ENCODE peak calls at places on chromosomes 11 and 22, in nine cellular contexts. Q is HCT116, D is GM12878, M is body of pancreas, K is spleen, R is uterus, W is K562, Z is erythroblast, B is A549. P is an unnamed sample.

GRCh38 chr11:36361901-36362391 is 65.9 kb downstream of the PRR5L start:
- DNase-seq in D (no peak), B (peak), M (peak), Z (no peak), Q (no peak), R (no peak), W (no peak), K (no peak), P (peak)

GRCh38 chr11:33500331-33500730 is 200.3 kb downstream of the C11orf91 start:
- DNase-seq in Z (no peak), K (no peak), W (no peak), B (no peak), M (no peak), D (no peak), Q (no peak), R (no peak), P (no peak)

GRCh38 chr22:46673205-46673604 is 53.0 kb downstream of the GRAMD4 start:
- DNase-seq in Z (no peak), Q (no peak), D (no peak), K (no peak), M (no peak), R (no peak), B (no peak), W (no peak), P (no peak)

GRCh38 chr22:46453006-46453828 is 84.2 kb downstream of the CELSR1 start:
- DNase-seq in Q (no peak), W (no peak), R (no peak), Z (no peak), B (no peak), M (peak), D (no peak), K (no peak), P (no peak)

GRCh38 chr22:32720924-32721323 is 80.6 kb upstream of the TIMP3 start:
- DNase-seq in M (no peak), Q (no peak), Z (no peak), W (no peak), B (no peak), R (peak), K (no peak), D (no peak), P (no peak)

GRCh38 chr11:73653996-73654395 is 7.6 kb downstream of the PLEKHB1 start:
- DNase-seq in K (no peak), B (no peak), Q (no peak), R (no peak), M (no peak), W (no peak), Z (no peak), D (no peak), P (no peak)

GRCh38 chr11:130858215-130858614 is 58.1 kb downstream of the SNX19 start:
- DNase-seq in Q (peak), R (no peak), D (no peak), B (peak), W (peak), Z (no peak), K (no peak), M (peak), P (no peak)

GRCh38 chr11:66221726-66222236 is 46.7 kb upstream of the RAB1B start:
- DNase-seq in W (no peak), Z (no peak), D (peak), K (peak), M (no peak), Q (no peak), R (peak), B (peak), P (no peak)

GRCh38 chr11:116913000-116913399 is 75.6 kb upstream of the APOA1 start:
- DNase-seq in Z (no peak), K (no peak), Q (no peak), B (peak), R (no peak), M (no peak), D (no peak), W (no peak), P (peak)

DNA sequence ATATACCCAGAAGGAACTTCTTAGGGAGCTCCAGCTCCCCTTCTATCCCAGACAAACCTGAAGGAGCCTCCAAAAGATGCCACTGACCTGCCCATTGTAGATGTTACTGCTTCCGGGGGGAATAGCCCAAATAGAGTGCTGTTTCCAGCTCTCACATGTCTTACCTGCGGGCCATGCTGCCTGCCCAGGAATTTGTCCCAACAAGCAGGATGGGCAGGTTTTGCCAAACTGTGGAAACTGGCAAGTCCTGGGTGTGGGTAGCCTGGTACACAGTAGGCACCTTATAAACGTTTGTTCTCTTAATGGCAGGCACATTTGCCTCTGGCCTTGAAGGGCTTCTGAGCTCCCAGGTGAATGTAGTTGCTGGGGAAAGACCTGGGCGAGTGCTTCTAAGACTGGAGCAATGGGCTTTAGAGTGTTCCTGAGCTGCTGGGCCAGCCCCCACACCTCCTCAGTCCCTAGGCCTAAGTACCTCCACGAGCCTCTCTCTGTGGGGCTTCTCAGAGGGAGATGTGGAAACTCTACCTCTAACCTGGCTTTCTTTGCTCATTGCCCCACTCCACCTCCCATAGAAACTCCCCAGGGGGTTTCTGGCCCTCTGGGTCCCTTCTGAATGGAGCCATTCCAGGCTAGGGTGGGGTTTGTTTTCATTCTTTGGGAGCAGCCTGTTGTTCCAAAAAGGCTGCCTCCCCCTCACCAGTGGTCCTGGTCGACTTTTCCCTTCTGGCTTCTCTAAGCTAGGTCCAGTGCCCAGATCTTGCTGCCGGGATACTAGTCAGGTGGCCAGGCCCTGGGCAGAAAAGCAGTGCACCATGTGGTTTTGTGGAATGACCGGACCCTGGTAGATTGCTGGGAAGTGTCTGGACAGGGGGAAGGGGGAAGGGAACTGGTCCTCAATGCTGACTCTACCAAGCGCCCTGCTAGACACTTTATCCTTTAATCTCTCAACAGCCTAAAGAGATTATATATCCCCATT is 37.2 kb downstream of the LIMK2 start:
- DNase-seq in Z (no peak), M (no peak), Q (no peak), D (no peak), K (no peak), B (no peak), W (no peak), R (no peak), P (no peak)
- TF ChIP-seq POLR2A in Z (no peak), M (no peak), Q (no peak), D (no peak), K (no peak), B (no peak), W (no peak), R (no peak), P (no peak)

DNA sequence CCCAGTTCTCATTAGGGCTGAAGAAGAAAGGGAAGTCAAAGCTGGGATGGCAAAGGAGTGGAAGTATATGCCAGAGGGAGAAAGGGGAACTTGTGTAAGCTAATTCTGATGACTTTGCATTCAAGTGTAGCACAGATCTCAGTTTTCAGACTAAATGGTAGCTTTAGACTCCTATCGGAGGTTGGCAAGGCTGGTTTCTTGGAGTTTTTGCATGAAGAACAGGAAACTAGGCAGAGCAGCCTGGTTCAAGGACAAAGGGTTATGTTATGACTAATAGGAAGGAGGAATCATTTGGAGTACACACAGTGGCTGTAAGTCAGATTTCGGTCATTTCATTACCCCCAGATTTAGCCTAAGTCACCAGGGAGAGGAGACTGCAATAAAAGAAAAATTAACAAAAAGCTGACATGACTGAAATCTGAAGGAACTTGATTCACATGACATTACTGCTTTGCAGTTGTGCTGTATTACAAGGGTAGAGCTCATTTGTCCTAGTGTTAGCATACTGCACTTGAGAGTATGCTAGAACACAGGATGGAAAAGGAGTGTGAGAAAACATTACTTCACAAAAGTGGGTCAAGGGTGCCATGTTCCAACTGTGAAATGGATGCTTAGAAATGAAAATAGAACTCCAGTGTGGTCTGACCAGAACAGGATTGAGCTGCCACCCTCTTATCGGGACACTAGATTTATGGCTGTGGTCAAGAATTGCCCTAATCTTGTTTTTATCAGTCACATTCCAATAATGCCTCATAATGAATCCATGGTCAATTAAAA is 23.6 kb downstream of the ADM start:
- DNase-seq in Z (no peak), R (no peak), K (no peak), Q (no peak), W (no peak), D (no peak), M (no peak), B (no peak), P (no peak)
- TF ChIP-seq POLR2A in Z (no peak), R (no peak), K (no peak), Q (no peak), W (no peak), D (no peak), M (no peak), B (no peak), P (no peak)

GRCh38 chr11:3614742-3615171 is 27.0 kb downstream of the ART5 start:
- DNase-seq in R (no peak), Z (peak), M (no peak), K (peak), W (no peak), B (no peak), Q (no peak), D (peak), P (peak)
- TF ChIP-seq POLR2A in R (no peak), Z (no peak), M (no peak), K (no peak), W (no peak), B (no peak), Q (no peak), D (no peak), P (no peak)

GRCh38 chr22:29765905-29766631 is 739 bp downstream of the ZMAT5 start:
- DNase-seq in W (peak), D (no peak), M (peak), K (no peak), R (no peak), B (no peak), Z (peak), Q (no peak), P (no peak)

GRCh38 chr22:29766632-29767288 is at the start of gene ZMAT5:
- DNase-seq in D (peak), K (peak), Q (peak), Z (peak), B (peak), W (peak), M (peak), R (peak), P (peak)

GRCh38 chr22:29768052-29768680 is 997 bp downstream of the UQCR10 start:
- DNase-seq in M (no peak), K (no peak), B (no peak), Q (no peak), W (no peak), D (no peak), Z (no peak), R (no peak), P (no peak)

GRCh38 chr22:29769723-29770321 is 2.7 kb downstream of the UQCR10 start:
- DNase-seq in Q (no peak), B (no peak), W (no peak), M (no peak), R (no peak), D (no peak), K (no peak), Z (no peak), P (no peak)

DNA sequence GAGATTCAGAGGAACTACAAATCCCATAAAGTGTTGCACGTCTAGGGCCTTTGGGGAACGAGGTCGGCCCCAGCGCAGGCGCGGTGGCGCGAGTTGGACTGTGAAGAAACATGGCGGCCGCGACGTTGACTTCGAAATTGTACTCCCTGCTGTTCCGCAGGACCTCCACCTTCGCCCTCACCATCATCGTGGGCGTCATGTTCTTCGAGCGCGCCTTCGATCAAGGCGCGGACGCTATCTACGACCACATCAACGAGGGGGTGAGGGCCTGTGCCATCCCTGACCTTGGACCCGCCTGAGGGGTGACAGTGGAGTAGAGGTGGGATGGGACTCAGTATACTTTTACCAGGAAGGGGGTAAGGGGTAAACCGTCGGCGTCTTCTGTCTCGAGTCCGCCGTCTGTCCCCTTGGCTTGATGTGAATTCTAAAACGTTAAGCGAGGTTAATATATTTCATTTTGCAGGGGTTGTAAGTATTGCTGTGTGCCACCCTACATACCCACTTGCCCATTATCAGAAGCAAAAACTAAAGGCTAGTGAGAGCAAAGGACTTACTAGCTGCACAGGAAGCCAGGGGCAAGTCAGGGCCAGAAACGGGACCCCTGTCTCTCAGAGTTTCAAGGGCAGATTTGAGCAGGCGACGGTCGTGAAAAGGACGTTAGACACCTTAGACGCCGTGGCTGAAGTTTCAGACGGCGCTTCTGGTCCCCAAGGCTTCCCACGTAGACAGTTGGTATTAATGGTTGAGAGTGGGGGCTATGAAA is at the start of gene UQCR10:
- DNase-seq in D (no peak), M (peak), R (peak), K (peak), B (peak), Z (peak), Q (peak), W (peak), P (peak)
- TF ChIP-seq POLR2A in D (peak), M (no peak), R (peak), K (no peak), B (peak), Z (peak), Q (no peak), W (peak), P (peak)

GRCh38 chr22:44755000-44755399 is 2.6 kb downstream of the ARHGAP8 start:
- DNase-seq in W (no peak), K (peak), M (no peak), Z (no peak), D (no peak), Q (no peak), R (no peak), B (no peak), P (no peak)
- TF ChIP-seq POLR2A in W (no peak), K (no peak), M (no peak), Z (no peak), D (no peak), Q (no peak), R (no peak), B (no peak), P (no peak)

P was measured in H54.